ENCODE peak calls at places on chromosomes 4 and X, in five cellular contexts. X, I, Y, O and S are unnamed samples.

GRCh38 chrX:55107911-55108310 is 19.1 kb downstream of the PAGE2 start:
- DNase-seq in X (no peak), I (no peak), Y (no peak), O (no peak), S (no peak)

GRCh38 chr4:39259571-39260330 is 77.4 kb downstream of the WDR19 start:
- DNase-seq in X (no peak), O (no peak), I (no peak), Y (no peak), S (no peak)

GRCh38 chr4:76947369-76947768 is 2.2 kb upstream of the SEPTIN11 start:
- DNase-seq in O (no peak), Y (peak), I (no peak), X (no peak), S (no peak)

GRCh38 chr4:137946423-137946822 is 295.7 kb downstream of the SLC7A11 start:
- DNase-seq in Y (no peak), X (no peak), O (no peak), I (no peak), S (no peak)

GRCh38 chr4:38166768-38167167 is 206.6 kb downstream of the PTTG2 start:
- DNase-seq in Y (no peak), I (no peak), O (no peak), X (no peak), S (no peak)

GRCh38 chr4:153521995-153522799 is 56.0 kb downstream of the TMEM131L start:
- DNase-seq in X (no peak), I (no peak), Y (no peak), O (peak), S (no peak)

GRCh38 chr4:67809502-67809901 is 55.3 kb upstream of the GNRHR start:
- DNase-seq in X (no peak), I (peak), O (no peak), Y (no peak), S (no peak)

GRCh38 chr4:112759313-112759712 is 122.4 kb downstream of the LARP7 start:
- DNase-seq in O (no peak), I (no peak), Y (no peak), X (no peak), S (no peak)

GRCh38 chr4:17097369-17097768 is 198.9 kb upstream of the LDB2 start:
- DNase-seq in O (no peak), X (no peak), I (no peak), Y (no peak), S (no peak)

GRCh38 chr4:38310446-38311043 is 350.3 kb downstream of the PTTG2 start:
- DNase-seq in Y (no peak), O (peak), I (no peak), X (no peak), S (no peak)

GRCh38 chr4:105462610-105463009 is 11.3 kb downstream of the PPA2 start:
- DNase-seq in Y (no peak), O (no peak), X (no peak), I (no peak), S (no peak)

GRCh38 chr4:185839204-185839712 is 27.3 kb upstream of the SORBS2 start:
- DNase-seq in I (no peak), O (no peak), Y (no peak), X (peak), S (peak)

GRCh38 chr4:89158884-89159503 is 47.7 kb downstream of the TIGD2 start:
- DNase-seq in X (no peak), I (peak), O (no peak), Y (peak), S (peak)

GRCh38 chrX:136725446-136726104 is 55.2 kb downstream of the ARHGEF6 start:
- DNase-seq in I (no peak), O (no peak), Y (no peak), X (no peak), S (no peak)

GRCh38 chr4:40550900-40551546 is 78.6 kb downstream of the RBM47 start:
- DNase-seq in Y (peak), X (no peak), I (peak), O (peak), S (peak)

GRCh38 chr4:77797239-77797638 is 21.9 kb downstream of the CNOT6L start:
- DNase-seq in Y (no peak), I (peak), O (no peak), X (no peak), S (peak)

GRCh38 chr4:123587983-123588494 is 191.4 kb downstream of the SPRY1 start:
- DNase-seq in O (no peak), I (peak), Y (no peak), X (no peak), S (peak)

GRCh38 chr4:137200322-137200721 is 332.0 kb downstream of the PCDH18 start:
- DNase-seq in O (no peak), X (no peak), Y (no peak), I (no peak), S (no peak)

GRCh38 chrX:107674480-107675364 is 46.4 kb downstream of the PRPS1 start:
- DNase-seq in Y (peak), I (no peak), O (no peak), X (no peak), S (no peak)

GRCh38 chrX:47502591-47503222 is 19.7 kb upstream of the ZNF41 start:
- DNase-seq in I (no peak), Y (no peak), X (no peak), O (no peak), S (no peak)

GRCh38 chr4:142130636-142131035 is 494.3 kb downstream of the IL15 start:
- DNase-seq in O (no peak), I (no peak), X (no peak), Y (no peak), S (peak)

GRCh38 chrX:110204986-110205385 is 112.9 kb downstream of the AMMECR1 start:
- DNase-seq in X (no peak), I (no peak), O (no peak), Y (no peak), S (no peak)

GRCh38 chr4:112516401-112517066 is 554 bp upstream of the NEUROG2 start:
- DNase-seq in I (no peak), X (peak), O (no peak), Y (peak), S (no peak)

GRCh38 chr4:84897516-84897915 is 69.0 kb downstream of the WDFY3 start:
- DNase-seq in Y (no peak), I (no peak), O (no peak), X (no peak), S (no peak)

GRCh38 chrX:49273181-49273727 is 3.7 kb downstream of the PPP1R3F start:
- DNase-seq in X (no peak), I (no peak), O (no peak), Y (no peak), S (no peak)

GRCh38 chr4:65623509-65623908 is 46.8 kb downstream of the EPHA5 start:
- DNase-seq in I (no peak), O (no peak), Y (no peak), X (no peak), S (no peak)

GRCh38 chr4:2843909-2844584 is 403 bp downstream of the ADD1 start:
- DNase-seq in I (no peak), O (no peak), Y (peak), X (no peak), S (no peak)

GRCh38 chr4:142352682-142353081 is 493.4 kb downstream of the INPP4B start:
- DNase-seq in O (no peak), I (no peak), X (no peak), Y (no peak), S (no peak)

DNA sequence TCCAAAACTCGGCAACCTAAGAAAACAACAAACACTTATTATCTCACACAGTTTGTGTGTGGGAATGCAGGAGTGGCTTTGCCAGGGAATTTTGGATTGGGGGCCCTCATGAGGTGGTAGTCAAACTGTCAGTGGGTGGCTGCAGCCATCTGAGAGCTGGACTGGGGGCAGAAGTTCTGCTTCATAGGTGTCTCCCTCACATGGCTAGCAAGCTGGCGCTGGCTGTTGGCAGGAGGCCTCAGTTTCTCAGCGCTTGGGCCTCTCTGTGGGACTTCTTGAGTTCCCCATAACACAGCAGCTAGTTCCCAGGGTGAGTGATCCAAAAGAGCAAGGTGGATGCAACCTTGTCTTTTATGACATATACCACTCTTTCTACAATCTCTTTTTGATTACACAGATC is 26.0 kb upstream of the RASL11B start:
- DNase-seq in X (no peak), I (no peak), O (no peak), Y (no peak), S (no peak)
- H3K27ac ChIP-seq in X (peak), I (no peak), O (no peak), Y (no peak), S (no peak)

GRCh38 chrX:153693216-153694086 is 5.7 kb downstream of the SLC6A8 start:
- DNase-seq in O (no peak), I (no peak), Y (no peak), X (no peak), S (no peak)

GRCh38 chrX:153692003-153692402 is 4.3 kb downstream of the SLC6A8 start:
- DNase-seq in I (no peak), X (no peak), Y (no peak), O (no peak), S (no peak)

GRCh38 chrX:153694687-153695270 is 7.1 kb downstream of the SLC6A8 start:
- DNase-seq in I (no peak), X (no peak), O (no peak), Y (no peak), S (no peak)

GRCh38 chrX:153690466-153690865 is 2.7 kb downstream of the SLC6A8 start:
- DNase-seq in X (no peak), O (no peak), Y (no peak), I (no peak), S (no peak)

GRCh38 chrX:153692611-153693156 is 5.0 kb downstream of the SLC6A8 start:
- DNase-seq in I (no peak), O (no peak), Y (no peak), X (no peak), S (no peak)
- TF ChIP-seq HDAC2 in I (no peak), O (no peak), Y (no peak), X (no peak), S (no peak)

GRCh38 chr4:7675612-7676320 is 241.0 kb upstream of the PSAPL1 start:
- DNase-seq in X (no peak), O (no peak), I (no peak), Y (no peak), S (no peak)
- H3K27ac ChIP-seq in X (no peak), O (no peak), I (no peak), Y (no peak), S (no peak)

DNA sequence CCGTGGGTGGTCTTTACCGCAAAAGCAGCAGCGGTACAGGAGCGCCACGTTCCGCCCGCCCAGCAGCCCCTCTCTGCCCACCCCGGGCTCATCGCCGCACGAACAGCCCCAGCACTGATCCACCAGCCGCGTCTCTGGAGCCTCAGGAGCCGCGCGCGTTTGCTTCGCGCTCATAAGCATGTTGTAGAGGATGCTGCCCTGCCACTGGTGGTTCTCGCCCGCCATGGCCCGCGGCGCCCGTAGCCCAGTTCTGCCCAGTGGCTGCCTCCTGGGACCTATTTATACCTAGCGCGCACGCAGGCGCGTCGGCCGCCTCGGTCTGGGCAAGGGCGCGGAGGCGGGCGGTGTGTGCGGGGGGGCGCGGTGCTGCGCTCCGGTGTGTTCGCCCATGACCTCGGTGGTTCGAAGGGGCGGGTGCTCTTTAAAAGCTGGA is at the start of gene NR0B1:
- DNase-seq in X (peak), O (no peak), Y (no peak), I (no peak), S (peak)
- TF ChIP-seq HDAC2 in X (no peak), O (no peak), Y (no peak), I (no peak), S (no peak)